ENCODE peak calls at places on chromosomes 11 and 22, in seven cellular contexts. X is prostate gland, C is A549, E is ovary, T is suprapubic skin, V is sigmoid colon, Z is HCT116. P is an unnamed sample.
A peak's percentile ranks its signal among the peaks of the same experiment; 100 is the strongest.

GRCh38 chr11:64690235-64690634 is 32.8 kb downstream of the NRXN2 start:
- DNase-seq in X (no peak), C (no peak), E (no peak), T (no peak), V (no peak), Z (no peak), P (no peak)

GRCh38 chr22:36042240-36042639 is 13.6 kb upstream of the RBFOX2 start:
- DNase-seq in X (no peak), C (no peak), E (no peak), T (no peak), V (no peak), Z (no peak), P (no peak)

GRCh38 chr22:44317163-44317455 is 4.4 kb upstream of the SHISAL1 start:
- DNase-seq in X (no peak), C (no peak), E (no peak), T (no peak), V (no peak), Z (no peak), P (no peak)

GRCh38 chr11:8671242-8671641 is 11.2 kb downstream of the TRIM66 start:
- DNase-seq in X (no peak), C (peak; percentile 48), E (peak; percentile 46), T (peak; percentile 61), V (peak; percentile 86), Z (no peak), P (no peak)

GRCh38 chr11:131886201-131886600 is 515.8 kb downstream of the NTM start:
- DNase-seq in X (no peak), C (no peak), E (no peak), T (no peak), V (no peak), Z (no peak), P (no peak)

GRCh38 chr11:57459112-57460016 is 964 bp upstream of the RTN4RL2 start:
- DNase-seq in X (no peak), C (peak; percentile 42), E (no peak), T (no peak), V (no peak), Z (no peak), P (no peak)

GRCh38 chr22:34972498-34972897 is 93.5 kb upstream of the ISX start:
- DNase-seq in X (no peak), C (no peak), E (no peak), T (no peak), V (no peak), Z (no peak), P (no peak)

GRCh38 chr22:30868663-30869385 is 99.8 kb downstream of the MORC2 start:
- DNase-seq in X (no peak), C (no peak), E (peak; percentile 6), T (peak; percentile 40), V (peak; percentile 25), Z (no peak), P (no peak)

GRCh38 chr11:115706735-115707134 is 202.5 kb upstream of the CADM1 start:
- DNase-seq in X (no peak), C (no peak), E (no peak), T (no peak), V (peak; percentile 10), Z (no peak), P (no peak)

GRCh38 chr11:6612816-6613136 is 760 bp upstream of the TAF10 start:
- DNase-seq in X (no peak), C (no peak), E (no peak), T (no peak), V (no peak), Z (peak; percentile 41), P (no peak)

GRCh38 chr11:1757861-1758610 is 5.7 kb downstream of the CTSD start:
- DNase-seq in X (no peak), C (no peak), E (no peak), T (no peak), V (no peak), Z (no peak), P (no peak)

GRCh38 chr11:76217653-76218160 is 11.4 kb upstream of the WNT11 start:
- DNase-seq in X (no peak), C (no peak), E (no peak), T (no peak), V (no peak), Z (no peak), P (no peak)

GRCh38 chr22:36155702-36156101 is 4.9 kb downstream of the APOL3 start:
- DNase-seq in X (no peak), C (no peak), E (peak; percentile 62), T (peak; percentile 91), V (peak; percentile 92), Z (no peak), P (no peak)

GRCh38 chr22:26553056-26553752 is 36.7 kb downstream of the TPST2 start:
- DNase-seq in X (no peak), C (peak; percentile 37), E (no peak), T (no peak), V (no peak), Z (no peak), P (no peak)

GRCh38 chr11:27723685-27724084 is 23.4 kb upstream of the BDNF start:
- DNase-seq in X (no peak), C (no peak), E (no peak), T (no peak), V (no peak), Z (no peak), P (no peak)

GRCh38 chr11:27720277-27720830 is 20.1 kb upstream of the BDNF start:
- DNase-seq in X (no peak), C (peak; percentile 66), E (no peak), T (no peak), V (no peak), Z (no peak), P (no peak)

GRCh38 chr11:27721505-27722116 is 21.4 kb upstream of the BDNF start:
- DNase-seq in X (no peak), C (no peak), E (no peak), T (no peak), V (no peak), Z (no peak), P (no peak)

GRCh38 chr11:27722945-27723344 is 22.7 kb upstream of the BDNF start:
- DNase-seq in X (no peak), C (no peak), E (no peak), T (no peak), V (no peak), Z (no peak), P (no peak)

DNA sequence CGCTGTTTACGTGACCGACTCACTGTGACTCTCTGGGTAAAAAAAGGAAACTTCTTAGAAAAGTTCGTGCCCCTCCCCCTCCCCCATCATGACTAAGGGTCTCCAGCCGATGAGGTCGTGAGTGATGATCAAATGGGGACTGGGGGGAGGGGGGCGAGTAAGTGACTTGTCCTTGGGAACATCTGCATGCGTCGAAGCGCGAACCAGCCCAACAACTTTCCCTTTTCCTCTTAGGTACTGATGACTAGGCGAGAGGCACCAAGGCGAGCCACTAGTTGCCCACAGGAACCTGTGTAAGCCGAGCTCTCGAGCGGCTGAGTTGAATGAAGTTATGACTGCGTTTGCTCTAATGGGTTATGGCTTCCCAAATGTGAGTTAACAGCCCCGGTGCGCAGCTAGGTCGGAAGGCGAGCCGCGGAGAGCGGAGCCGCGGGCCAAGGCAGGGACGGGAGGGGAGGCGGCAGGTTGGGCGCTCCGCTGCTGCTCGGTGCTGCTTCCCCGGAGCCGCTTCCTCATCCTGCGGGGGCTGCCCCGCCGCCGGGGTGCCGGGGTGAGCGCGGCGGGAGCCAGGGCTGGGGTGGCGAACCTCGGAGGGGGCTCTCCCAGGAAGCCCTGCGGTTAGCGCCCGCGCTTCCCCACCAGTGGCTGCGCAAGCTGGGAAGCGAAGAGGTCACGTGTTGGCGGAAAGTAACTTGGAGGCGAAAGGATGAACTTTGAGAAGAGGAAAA is 22.0 kb upstream of the BDNF start:
- DNase-seq in X (no peak), C (no peak), E (no peak), T (no peak), V (no peak), Z (no peak), P (no peak)
- H3K4me3 ChIP-seq in X (peak overlapping the region; percentile 15), C (peak overlapping the region; percentile 50), E (peak overlapping the region; percentile 12), T (peak overlapping the region; percentile 46), V (no peak overlapping the region), Z (no peak overlapping the region), P (peak overlapping the region; percentile 23)

GRCh38 chr22:47334596-47334995 is 572.1 kb downstream of the TBC1D22A start:
- DNase-seq in X (no peak), C (no peak), E (no peak), T (no peak), V (no peak), Z (no peak), P (no peak)
- H3K9me3 ChIP-seq in X (no peaks in the 10 kb centered on the region), C (peaks cover 9% of the 10 kb centered on the region), E (no peaks in the 10 kb centered on the region), T (no peaks in the 10 kb centered on the region), V (peaks cover 5% of the 10 kb centered on the region), Z (no peaks in the 10 kb centered on the region), P (no peaks in the 10 kb centered on the region)

DNA sequence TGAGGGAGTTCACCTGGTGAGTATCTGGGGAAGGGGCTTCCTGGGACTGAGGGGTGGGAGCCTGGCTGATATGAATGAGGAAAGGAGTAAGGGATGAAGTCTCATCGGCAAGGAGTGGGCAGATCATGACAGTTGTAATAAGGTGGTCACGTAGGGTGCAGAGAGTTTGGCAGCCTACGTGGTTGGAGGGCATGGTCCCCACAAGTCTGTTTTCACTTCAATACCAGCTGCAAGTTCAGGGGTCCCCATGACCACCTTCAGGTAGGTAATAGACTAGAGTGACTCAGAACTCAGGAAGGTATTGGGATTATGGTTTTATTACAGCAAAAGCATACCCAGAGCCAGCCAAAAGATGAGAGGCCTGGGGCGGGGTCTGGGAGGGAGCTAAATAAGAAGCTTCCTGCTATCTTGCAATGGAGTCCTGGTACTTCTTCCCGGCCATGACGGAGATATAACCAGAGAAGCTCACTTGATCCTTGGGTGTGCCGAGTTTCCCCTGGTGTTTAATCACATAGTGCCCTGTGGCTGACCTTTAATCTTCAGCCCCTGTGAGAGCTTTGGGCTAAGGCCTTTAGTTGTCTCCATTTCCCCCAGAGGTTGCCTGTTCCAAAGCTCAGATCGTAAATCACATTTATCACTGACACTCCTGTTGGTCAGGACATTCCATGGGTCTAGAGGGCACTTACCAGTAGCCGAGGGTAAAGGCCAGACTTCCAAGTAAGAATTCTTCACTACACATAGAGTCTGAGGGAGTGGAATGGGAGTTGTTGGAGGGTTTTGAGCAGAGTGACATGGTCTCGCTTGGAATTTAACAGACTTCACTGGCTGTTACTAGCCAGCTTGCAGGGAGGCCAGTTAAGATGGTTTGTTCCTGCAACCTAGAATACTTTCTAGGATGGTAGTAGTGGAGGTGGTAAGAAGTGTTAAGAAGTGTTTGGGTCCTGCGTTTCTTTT is 9.1 kb downstream of the SLC3A2 start:
- DNase-seq in X (no peak), C (peak; percentile 71), E (no peak), T (no peak), V (no peak), Z (no peak), P (no peak)
- TF ChIP-seq POLR2A in X (no peak), C (peak; percentile 7), E (no peak), T (no peak), V (no peak), Z (no peak), P (no peak)

DNA sequence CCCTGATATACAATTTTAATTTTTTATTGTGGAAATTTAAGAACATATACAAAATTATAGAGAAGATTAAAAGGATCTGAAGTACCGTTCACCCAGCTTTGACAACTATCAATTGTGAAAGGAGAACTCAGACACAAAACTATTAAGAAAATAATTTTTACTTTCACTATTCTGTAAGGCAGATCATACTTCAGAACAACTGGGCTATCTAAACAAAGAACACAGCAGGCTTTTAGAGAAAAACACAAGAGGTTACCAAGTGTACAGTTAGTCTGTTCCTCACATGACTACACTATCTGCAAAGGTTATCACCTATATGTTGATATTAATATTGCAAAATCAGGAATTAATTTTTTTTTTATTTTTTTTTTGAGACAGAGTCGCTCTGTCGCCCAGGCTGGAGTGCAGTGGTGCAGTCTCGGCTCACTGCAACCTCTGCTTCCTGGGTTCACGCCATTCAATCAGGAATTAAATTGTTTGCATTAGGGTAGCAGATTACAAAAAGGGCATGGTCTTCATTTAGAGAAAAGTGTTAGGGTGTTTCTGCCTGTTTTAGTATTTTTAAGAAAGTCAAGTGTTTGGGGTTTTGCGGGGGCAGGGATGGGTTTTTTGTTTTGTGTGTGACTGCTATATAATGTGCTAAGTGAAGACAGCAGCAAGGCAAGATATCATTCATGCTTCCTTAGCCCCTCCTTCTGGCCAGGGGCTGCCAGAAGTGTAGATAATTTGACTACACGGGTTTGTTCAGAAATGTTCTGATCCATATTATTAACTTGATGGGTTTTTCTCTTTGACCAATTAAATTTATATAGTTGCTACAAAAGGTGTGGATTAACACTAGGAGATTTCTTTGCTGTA is 27.6 kb upstream of the SIK2 start:
- DNase-seq in X (no peak), C (no peak), E (no peak), T (no peak), V (no peak), Z (no peak), P (no peak)
- H3K4me3 ChIP-seq in X (no peak overlapping the region), C (no peak overlapping the region), E (no peak overlapping the region), T (peak overlapping the region; percentile 15), V (no peak overlapping the region), Z (no peak overlapping the region), P (no peak overlapping the region)